ENCODE peak calls at places on chromosome 12, in nine cellular contexts. U is HepG2, G is transverse colon, R is gastrocnemius medialis, I is stomach, K is Peyer's patch, B is IMR-90, O is H1, H is tibial nerve. C is an unnamed sample. For H3K4me1 and H3K36me3, the result is how much of the 10 kb centered on the place peaks cover.

GRCh38 chr12:42570076-42570475 is 19.5 kb downstream of the PRICKLE1 start:
- DNase-seq in U (no peak), G (no peak), R (no peak), I (no peak), K (no peak), B (no peak), O (no peak), H (no peak), C (no peak)

GRCh38 chr12:88144546-88145468 is 2.7 kb downstream of the TMTC3 start:
- DNase-seq in U (no peak), G (no peak), R (no peak), I (no peak), K (no peak), B (no peak), O (no peak), H (no peak), C (no peak)

GRCh38 chr12:87086118-87086891 is 830.1 kb upstream of the MGAT4C start:
- DNase-seq in U (no peak), G (no peak), R (no peak), I (no peak), K (no peak), B (peak), O (no peak), H (no peak), C (no peak)

GRCh38 chr12:65184176-65184857 is 14.9 kb downstream of the LEMD3 start:
- DNase-seq in U (no peak), G (no peak), R (no peak), I (no peak), K (no peak), B (no peak), O (no peak), H (no peak), C (no peak)

GRCh38 chr12:33813536-33813935 is 208.8 kb upstream of the ALG10 start:
- DNase-seq in U (no peak), G (no peak), R (no peak), I (no peak), K (no peak), B (no peak), O (no peak), H (no peak), C (no peak)

GRCh38 chr12:107515446-107515958 is 170.1 kb upstream of the PWP1 start:
- DNase-seq in U (no peak), G (no peak), R (peak), I (no peak), K (no peak), B (peak), O (peak), H (peak), C (no peak)

GRCh38 chr12:113208041-113208934 is 13.0 kb upstream of the TPCN1 start:
- DNase-seq in U (no peak), G (peak), R (no peak), I (peak), K (no peak), B (peak), O (no peak), H (no peak), C (no peak)

GRCh38 chr12:67515679-67516363 is 132.7 kb upstream of the DYRK2 start:
- DNase-seq in U (no peak), G (peak), R (peak), I (peak), K (no peak), B (no peak), O (no peak), H (no peak), C (no peak)

GRCh38 chr12:105480162-105480561 is 149.7 kb downstream of the C12orf75 start:
- DNase-seq in U (no peak), G (no peak), R (no peak), I (no peak), K (no peak), B (peak), O (no peak), H (no peak), C (no peak)

GRCh38 chr12:110906985-110907384 is 13.4 kb downstream of the MYL2 start:
- DNase-seq in U (no peak), G (no peak), R (no peak), I (no peak), K (no peak), B (no peak), O (no peak), H (no peak), C (no peak)

GRCh38 chr12:104805186-104805585 is 152.9 kb downstream of the SLC41A2 start:
- DNase-seq in U (no peak), G (no peak), R (no peak), I (no peak), K (no peak), B (peak), O (no peak), H (no peak), C (no peak)

GRCh38 chr12:129657179-129657578 is 246.6 kb downstream of the TMEM132D start:
- DNase-seq in U (no peak), G (no peak), R (no peak), I (no peak), K (no peak), B (no peak), O (no peak), H (no peak), C (no peak)

GRCh38 chr12:8050600-8051250 is 15.4 kb downstream of the C3AR1 start:
- DNase-seq in U (no peak), G (no peak), R (no peak), I (no peak), K (no peak), B (no peak), O (no peak), H (no peak), C (no peak)

GRCh38 chr12:6310771-6311610 is 509 bp downstream of the PLEKHG6 start:
- DNase-seq in U (no peak), G (no peak), R (no peak), I (peak), K (peak), B (no peak), O (no peak), H (no peak), C (no peak)

GRCh38 chr12:88934163-88934747 is 354.0 kb upstream of the KITLG start:
- DNase-seq in U (no peak), G (no peak), R (no peak), I (no peak), K (no peak), B (peak), O (no peak), H (no peak), C (no peak)

GRCh38 chr12:119988440-119988787 is 622 bp upstream of the BICDL1 start:
- DNase-seq in U (no peak), G (no peak), R (no peak), I (no peak), K (no peak), B (peak), O (no peak), H (no peak), C (no peak)

GRCh38 chr12:120737557-120738251 is 12.1 kb downstream of the ACADS start:
- DNase-seq in U (no peak), G (no peak), R (no peak), I (no peak), K (peak), B (no peak), O (no peak), H (no peak), C (no peak)

GRCh38 chr12:71392521-71393145 is 47.0 kb upstream of the LGR5 start:
- DNase-seq in U (peak), G (no peak), R (no peak), I (no peak), K (no peak), B (peak), O (no peak), H (no peak), C (peak)

GRCh38 chr12:21559855-21560569 is 33.9 kb downstream of the SPX start:
- DNase-seq in U (no peak), G (no peak), R (no peak), I (no peak), K (no peak), B (peak), O (no peak), H (no peak), C (no peak)

GRCh38 chr12:7369274-7369729 is 65.4 kb downstream of the ACSM4 start:
- DNase-seq in U (peak), G (no peak), R (peak), I (no peak), K (peak), B (no peak), O (no peak), H (no peak), C (no peak)

GRCh38 chr12:66107451-66107915 is 23.1 kb downstream of the LLPH start:
- DNase-seq in U (peak), G (peak), R (peak), I (peak), K (no peak), B (peak), O (peak), H (no peak), C (peak)

GRCh38 chr12:3377056-3377455 is 113.9 kb upstream of the PRMT8 start:
- DNase-seq in U (no peak), G (no peak), R (no peak), I (no peak), K (no peak), B (no peak), O (no peak), H (no peak), C (no peak)

GRCh38 chr12:58575281-58575680 is 345.0 kb downstream of the LRIG3 start:
- DNase-seq in U (no peak), G (no peak), R (peak), I (no peak), K (no peak), B (peak), O (no peak), H (no peak), C (peak)

GRCh38 chr12:122998316-122998715 is 17.8 kb downstream of the ARL6IP4 start:
- DNase-seq in U (no peak), G (no peak), R (no peak), I (no peak), K (no peak), B (no peak), O (no peak), H (no peak), C (no peak)

GRCh38 chr12:51187370-51187987 is 14.5 kb upstream of the TFCP2 start:
- DNase-seq in U (no peak), G (no peak), R (peak), I (no peak), K (no peak), B (no peak), O (no peak), H (no peak), C (no peak)

GRCh38 chr12:76272292-76272691 is 75.9 kb downstream of the BBS10 start:
- DNase-seq in U (peak), G (no peak), R (no peak), I (no peak), K (no peak), B (no peak), O (no peak), H (no peak), C (peak)

GRCh38 chr12:95790025-95790911 is at the start of gene NTN4:
- DNase-seq in U (no peak), G (peak), R (no peak), I (peak), K (peak), B (peak), O (no peak), H (peak), C (peak)

GRCh38 chr12:48995061-48995879 is 3.9 kb downstream of the DDN start:
- DNase-seq in U (peak), G (peak), R (peak), I (peak), K (peak), B (peak), O (no peak), H (peak), C (peak)

GRCh38 chr12:91138337-91138905 is 27.1 kb upstream of the LUM start:
- DNase-seq in U (no peak), G (no peak), R (peak), I (no peak), K (no peak), B (no peak), O (no peak), H (no peak), C (peak)

GRCh38 chr12:58359084-58359483 is 417.7 kb downstream of the ATP23 start:
- DNase-seq in U (no peak), G (no peak), R (no peak), I (no peak), K (no peak), B (peak), O (no peak), H (no peak), C (peak)

GRCh38 chr12:105970885-105971284 is 167.9 kb downstream of the NUAK1 start:
- DNase-seq in U (no peak), G (no peak), R (no peak), I (no peak), K (no peak), B (no peak), O (no peak), H (no peak), C (no peak)

GRCh38 chr12:87266305-87266704 is 762.9 kb downstream of the C12orf50 start:
- DNase-seq in U (peak), G (no peak), R (no peak), I (no peak), K (no peak), B (no peak), O (no peak), H (no peak), C (no peak)

GRCh38 chr12:31322651-31323248 is 3.2 kb downstream of the SINHCAF start:
- DNase-seq in U (no peak), G (peak), R (no peak), I (no peak), K (no peak), B (peak), O (no peak), H (no peak), C (peak)

GRCh38 chr12:13374783-13375182 is 178.3 kb downstream of the EMP1 start:
- DNase-seq in U (no peak), G (no peak), R (no peak), I (peak), K (no peak), B (no peak), O (no peak), H (no peak), C (no peak)

GRCh38 chr12:17971850-17972249 is 118.1 kb downstream of the RERGL start:
- DNase-seq in U (no peak), G (no peak), R (no peak), I (no peak), K (no peak), B (no peak), O (no peak), H (no peak), C (no peak)

GRCh38 chr12:122026706-122027328 is 5.1 kb downstream of the BCL7A start:
- DNase-seq in U (no peak), G (no peak), R (no peak), I (no peak), K (no peak), B (no peak), O (no peak), H (no peak), C (no peak)

GRCh38 chr12:128076188-128076587 is 190.8 kb upstream of the TMEM132C start:
- DNase-seq in U (no peak), G (no peak), R (no peak), I (no peak), K (no peak), B (no peak), O (no peak), H (no peak), C (no peak)

GRCh38 chr12:94566345-94566744 is 84.0 kb downstream of the TMCC3 start:
- DNase-seq in U (no peak), G (no peak), R (no peak), I (no peak), K (no peak), B (no peak), O (no peak), H (no peak), C (no peak)

GRCh38 chr12:121652767-121653497 is 16.5 kb downstream of the MORN3 start:
- DNase-seq in U (peak), G (no peak), R (no peak), I (no peak), K (no peak), B (no peak), O (no peak), H (no peak), C (no peak)

GRCh38 chr12:47900480-47901129 is 4.2 kb downstream of the VDR start:
- DNase-seq in U (peak), G (peak), R (no peak), I (peak), K (peak), B (no peak), O (no peak), H (no peak), C (no peak)

GRCh38 chr12:47900101-47900479 is 4.7 kb downstream of the VDR start:
- DNase-seq in U (no peak), G (peak), R (no peak), I (no peak), K (no peak), B (no peak), O (no peak), H (no peak), C (no peak)

GRCh38 chr12:47902131-47902639 is 2.6 kb downstream of the VDR start:
- DNase-seq in U (no peak), G (no peak), R (no peak), I (no peak), K (no peak), B (no peak), O (no peak), H (no peak), C (no peak)

GRCh38 chr12:47903151-47903611 is 1.6 kb downstream of the VDR start:
- DNase-seq in U (no peak), G (peak), R (peak), I (peak), K (peak), B (peak), O (no peak), H (no peak), C (no peak)

DNA sequence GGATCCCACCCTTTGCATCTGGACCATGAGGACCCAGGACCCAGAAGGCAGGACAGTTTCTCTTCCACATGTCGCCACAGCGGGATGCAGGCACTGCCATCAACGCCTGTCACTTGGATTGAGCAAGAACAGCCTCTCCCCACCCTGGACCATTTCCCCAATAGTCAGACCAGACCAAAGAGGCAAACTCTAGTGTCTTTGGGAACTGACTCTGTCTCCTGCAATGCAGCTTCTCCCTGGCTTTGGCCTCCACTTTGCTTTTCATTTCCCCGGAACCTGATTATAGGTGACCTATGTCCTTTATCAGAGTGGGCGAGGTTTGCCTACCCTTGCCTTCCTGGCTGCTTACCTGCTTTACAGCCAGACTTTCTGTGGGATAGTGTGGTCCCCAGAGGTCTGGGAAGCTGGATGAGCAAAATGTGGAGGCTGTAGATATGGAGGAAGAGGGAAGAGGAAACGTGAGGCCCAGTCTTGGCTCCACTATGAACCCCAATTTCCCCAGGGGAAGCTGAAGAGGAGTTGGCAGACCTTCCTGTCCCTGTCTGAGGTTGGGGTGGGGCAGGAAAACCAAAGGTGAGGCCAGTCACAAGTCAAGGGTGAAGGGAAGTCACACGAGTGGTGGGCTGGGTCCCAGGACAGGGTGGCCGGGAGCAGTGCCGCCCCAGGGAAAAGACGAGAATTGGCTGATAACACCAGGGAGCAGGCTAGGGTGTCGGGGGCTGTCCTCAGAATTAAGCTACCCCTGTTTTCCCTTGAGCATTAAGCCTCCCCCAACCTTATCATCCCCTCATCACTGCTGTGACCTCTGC is 3.3 kb downstream of the VDR start:
- DNase-seq in U (no peak), G (peak), R (no peak), I (no peak), K (no peak), B (no peak), O (no peak), H (no peak), C (no peak)
- H3K4me1 ChIP-seq in U (under half), G (half or more), R (under half), I (under half), K (under half), B (under half), O (under half), H (under half), C (under half)

GRCh38 chr12:26691234-26691970 is 141.6 kb downstream of the ITPR2 start:
- DNase-seq in U (peak), G (no peak), R (no peak), I (no peak), K (no peak), B (peak), O (peak), H (no peak), C (no peak)
- TF ChIP-seq POLR2A in U (no peak), G (no peak), R (no peak), I (no peak), K (no peak), B (no peak), O (no peak), H (no peak), C (no peak)

DNA sequence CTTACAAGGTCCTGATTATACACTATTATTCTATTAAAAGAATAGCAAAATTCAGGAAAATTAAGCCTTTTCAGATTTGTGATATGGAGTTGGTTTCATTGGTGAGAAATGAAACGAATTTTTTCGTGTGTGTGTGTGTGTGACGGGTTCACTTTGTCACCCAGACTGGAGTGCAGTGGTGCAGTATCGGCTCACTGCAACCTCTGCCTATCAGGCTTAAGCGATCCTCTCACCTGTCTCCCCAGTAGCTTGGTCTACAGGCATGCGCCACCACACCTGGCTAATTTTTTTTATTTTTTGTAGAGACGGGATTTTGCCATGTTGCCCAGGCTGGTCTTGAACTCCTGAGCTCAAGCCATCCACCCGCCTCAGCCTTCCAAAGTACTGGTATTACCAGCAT is 9.7 kb downstream of the PCBP2 start:
- DNase-seq in U (no peak), G (no peak), R (no peak), I (no peak), K (no peak), B (no peak), O (no peak), H (no peak), C (no peak)
- H3K36me3 ChIP-seq in U (under half), G (half or more), R (under half), I (half or more), K (under half), B (half or more), O (half or more), H (half or more), C (under half)

GRCh38 chr12:32505067-32505466 is 105.7 kb downstream of the FGD4 start:
- DNase-seq in U (no peak), G (no peak), R (no peak), I (no peak), K (no peak), B (peak), O (no peak), H (no peak), C (no peak)
- H3K4me1 ChIP-seq in U (under half), G (under half), R (half or more), I (under half), K (under half), B (under half), O (under half), H (under half), C (under half)

GRCh38 chr12:32489070-32489469 is 89.7 kb downstream of the FGD4 start:
- DNase-seq in U (no peak), G (no peak), R (no peak), I (no peak), K (no peak), B (no peak), O (no peak), H (no peak), C (no peak)

GRCh38 chr12:32488132-32488531 is 88.8 kb downstream of the FGD4 start:
- DNase-seq in U (no peak), G (no peak), R (no peak), I (no peak), K (no peak), B (no peak), O (no peak), H (no peak), C (no peak)

GRCh38 chr12:32483499-32483898 is 84.1 kb downstream of the FGD4 start:
- DNase-seq in U (no peak), G (no peak), R (peak), I (no peak), K (no peak), B (no peak), O (no peak), H (no peak), C (no peak)

GRCh38 chr12:32483993-32484392 is 84.6 kb downstream of the FGD4 start:
- DNase-seq in U (no peak), G (no peak), R (no peak), I (no peak), K (no peak), B (no peak), O (no peak), H (no peak), C (no peak)

DNA sequence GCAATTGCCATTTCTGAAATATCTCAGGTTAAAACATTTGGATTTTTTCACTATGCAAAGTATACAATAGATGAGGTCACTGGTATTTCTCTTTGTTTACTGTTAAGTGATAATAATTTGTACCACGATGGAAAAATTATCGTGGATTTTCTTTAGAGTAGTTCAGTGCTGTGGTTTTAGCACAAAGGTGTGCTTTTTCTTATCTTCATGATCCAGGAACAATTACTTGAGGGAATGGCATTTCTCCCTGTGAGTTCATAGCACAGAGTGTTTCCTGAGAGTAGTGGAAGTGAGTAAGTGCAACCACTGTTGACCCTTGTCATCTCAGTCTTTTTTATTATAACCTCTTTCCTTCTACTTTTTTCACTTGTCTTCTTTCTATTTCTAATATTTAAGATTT is 86.8 kb downstream of the FGD4 start:
- DNase-seq in U (no peak), G (no peak), R (no peak), I (no peak), K (no peak), B (no peak), O (no peak), H (no peak), C (no peak)
- TF ChIP-seq POLR2A in U (no peak), G (no peak), R (no peak), I (no peak), K (no peak), B (no peak), O (no peak), H (no peak), C (no peak)

C was measured in testis.